ENCODE peak calls at places on chromosomes 7 and 10, in eight cellular contexts. One of them, this sample, is unnamed.

GRCh38 chr7:134174797-134175261 is 47.7 kb downstream of the LRGUK start:
- DNase-seq in stimulated activated effector memory CD8-positive, alpha-beta T cell treated with anti-CD3 and anti-CD28 coated beads, Interleukin-12 subunit alpha, Interleukin-12 subunit beta, amount 100 ng/mL, for 72 hours: no peak
- DNase-seq in AG08396: peak; percentile 56
- DNase-seq in activated CD4-positive, alpha-beta T cell treated with anti-CD3 and anti-CD28 coated beads for 24 hours: no peak
- DNase-seq in ELR: peak; percentile 92
- DNase-seq in spleen: no peak
- DNase-seq in fibroblast of lung: peak; percentile 81
- DNase-seq in mesendoderm: peak; percentile 52
- DNase-seq in this sample: peak; percentile 75

GRCh38 chr10:97278491-97278989 is 13.9 kb downstream of the ARHGAP19 start:
- DNase-seq in fibroblast of lung: peak; percentile 85
- DNase-seq in activated CD4-positive, alpha-beta T cell treated with anti-CD3 and anti-CD28 coated beads for 24 hours: no peak
- DNase-seq in stimulated activated effector memory CD8-positive, alpha-beta T cell treated with anti-CD3 and anti-CD28 coated beads, Interleukin-12 subunit alpha, Interleukin-12 subunit beta, amount 100 ng/mL, for 72 hours: no peak
- DNase-seq in spleen: no peak
- DNase-seq in AG08396: peak; percentile 57
- DNase-seq in ELR: peak; percentile 82
- DNase-seq in mesendoderm: peak; percentile 44
- DNase-seq in this sample: peak; percentile 82

GRCh38 chr10:3365630-3366029 is 193.0 kb upstream of the PITRM1 start:
- DNase-seq in fibroblast of lung: no peak
- DNase-seq in AG08396: no peak
- DNase-seq in ELR: no peak
- DNase-seq in spleen: no peak
- DNase-seq in mesendoderm: no peak
- DNase-seq in activated CD4-positive, alpha-beta T cell treated with anti-CD3 and anti-CD28 coated beads for 24 hours: no peak
- DNase-seq in stimulated activated effector memory CD8-positive, alpha-beta T cell treated with anti-CD3 and anti-CD28 coated beads, Interleukin-12 subunit alpha, Interleukin-12 subunit beta, amount 100 ng/mL, for 72 hours: no peak
- DNase-seq in this sample: no peak

GRCh38 chr7:2387897-2388636 is 15.3 kb upstream of the CHST12 start:
- DNase-seq in spleen: no peak
- DNase-seq in activated CD4-positive, alpha-beta T cell treated with anti-CD3 and anti-CD28 coated beads for 24 hours: no peak
- DNase-seq in mesendoderm: no peak
- DNase-seq in fibroblast of lung: no peak
- DNase-seq in ELR: no peak
- DNase-seq in stimulated activated effector memory CD8-positive, alpha-beta T cell treated with anti-CD3 and anti-CD28 coated beads, Interleukin-12 subunit alpha, Interleukin-12 subunit beta, amount 100 ng/mL, for 72 hours: no peak
- DNase-seq in AG08396: no peak
- DNase-seq in this sample: no peak

GRCh38 chr10:31741473-31741872 is 187.2 kb downstream of the ARHGAP12 start:
- DNase-seq in fibroblast of lung: no peak
- DNase-seq in ELR: no peak
- DNase-seq in spleen: no peak
- DNase-seq in mesendoderm: no peak
- DNase-seq in AG08396: no peak
- DNase-seq in stimulated activated effector memory CD8-positive, alpha-beta T cell treated with anti-CD3 and anti-CD28 coated beads, Interleukin-12 subunit alpha, Interleukin-12 subunit beta, amount 100 ng/mL, for 72 hours: no peak
- DNase-seq in activated CD4-positive, alpha-beta T cell treated with anti-CD3 and anti-CD28 coated beads for 24 hours: no peak
- DNase-seq in this sample: no peak

GRCh38 chr7:34081931-34082330 is 176.6 kb downstream of the BMPER start:
- DNase-seq in activated CD4-positive, alpha-beta T cell treated with anti-CD3 and anti-CD28 coated beads for 24 hours: no peak
- DNase-seq in fibroblast of lung: no peak
- DNase-seq in mesendoderm: no peak
- DNase-seq in ELR: no peak
- DNase-seq in AG08396: no peak
- DNase-seq in spleen: no peak
- DNase-seq in stimulated activated effector memory CD8-positive, alpha-beta T cell treated with anti-CD3 and anti-CD28 coated beads, Interleukin-12 subunit alpha, Interleukin-12 subunit beta, amount 100 ng/mL, for 72 hours: no peak
- DNase-seq in this sample: no peak

GRCh38 chr10:10644317-10645111 is 373.2 kb upstream of the CELF2 start:
- DNase-seq in fibroblast of lung: peak; percentile 29
- DNase-seq in stimulated activated effector memory CD8-positive, alpha-beta T cell treated with anti-CD3 and anti-CD28 coated beads, Interleukin-12 subunit alpha, Interleukin-12 subunit beta, amount 100 ng/mL, for 72 hours: no peak
- DNase-seq in ELR: no peak
- DNase-seq in activated CD4-positive, alpha-beta T cell treated with anti-CD3 and anti-CD28 coated beads for 24 hours: no peak
- DNase-seq in mesendoderm: no peak
- DNase-seq in AG08396: peak; percentile 23
- DNase-seq in spleen: no peak
- DNase-seq in this sample: peak; percentile 32

GRCh38 chr7:66297579-66297978 is 92.4 kb downstream of the TPST1 start:
- DNase-seq in spleen: no peak
- DNase-seq in mesendoderm: no peak
- DNase-seq in ELR: no peak
- DNase-seq in AG08396: no peak
- DNase-seq in fibroblast of lung: peak; percentile 9
- DNase-seq in activated CD4-positive, alpha-beta T cell treated with anti-CD3 and anti-CD28 coated beads for 24 hours: no peak
- DNase-seq in stimulated activated effector memory CD8-positive, alpha-beta T cell treated with anti-CD3 and anti-CD28 coated beads, Interleukin-12 subunit alpha, Interleukin-12 subunit beta, amount 100 ng/mL, for 72 hours: no peak
- DNase-seq in this sample: no peak

GRCh38 chr7:76225379-76225778 is 23.7 kb downstream of the SRRM3 start:
- DNase-seq in ELR: peak; percentile 36
- DNase-seq in AG08396: peak; percentile 63
- DNase-seq in spleen: no peak
- DNase-seq in fibroblast of lung: peak; percentile 36
- DNase-seq in stimulated activated effector memory CD8-positive, alpha-beta T cell treated with anti-CD3 and anti-CD28 coated beads, Interleukin-12 subunit alpha, Interleukin-12 subunit beta, amount 100 ng/mL, for 72 hours: no peak
- DNase-seq in activated CD4-positive, alpha-beta T cell treated with anti-CD3 and anti-CD28 coated beads for 24 hours: no peak
- DNase-seq in mesendoderm: peak; percentile 62
- DNase-seq in this sample: peak; percentile 8

GRCh38 chr10:37865957-37866671 is 8.7 kb upstream of the ZNF248 start:
- DNase-seq in mesendoderm: no peak
- DNase-seq in ELR: no peak
- DNase-seq in AG08396: no peak
- DNase-seq in fibroblast of lung: no peak
- DNase-seq in stimulated activated effector memory CD8-positive, alpha-beta T cell treated with anti-CD3 and anti-CD28 coated beads, Interleukin-12 subunit alpha, Interleukin-12 subunit beta, amount 100 ng/mL, for 72 hours: no peak
- DNase-seq in activated CD4-positive, alpha-beta T cell treated with anti-CD3 and anti-CD28 coated beads for 24 hours: no peak
- DNase-seq in spleen: peak; percentile 89
- DNase-seq in this sample: no peak

GRCh38 chr7:7793249-7793648 is 74.8 kb upstream of the RPA3 start:
- DNase-seq in AG08396: no peak
- DNase-seq in ELR: no peak
- DNase-seq in fibroblast of lung: no peak
- DNase-seq in spleen: no peak
- DNase-seq in mesendoderm: peak; percentile 88
- DNase-seq in activated CD4-positive, alpha-beta T cell treated with anti-CD3 and anti-CD28 coated beads for 24 hours: no peak
- DNase-seq in stimulated activated effector memory CD8-positive, alpha-beta T cell treated with anti-CD3 and anti-CD28 coated beads, Interleukin-12 subunit alpha, Interleukin-12 subunit beta, amount 100 ng/mL, for 72 hours: no peak
- DNase-seq in this sample: no peak

GRCh38 chr10:114491419-114491818 is 87.1 kb upstream of the AFAP1L2 start:
- DNase-seq in AG08396: no peak
- DNase-seq in mesendoderm: no peak
- DNase-seq in activated CD4-positive, alpha-beta T cell treated with anti-CD3 and anti-CD28 coated beads for 24 hours: no peak
- DNase-seq in spleen: no peak
- DNase-seq in stimulated activated effector memory CD8-positive, alpha-beta T cell treated with anti-CD3 and anti-CD28 coated beads, Interleukin-12 subunit alpha, Interleukin-12 subunit beta, amount 100 ng/mL, for 72 hours: no peak
- DNase-seq in ELR: no peak
- DNase-seq in fibroblast of lung: peak; percentile 26
- DNase-seq in this sample: no peak

GRCh38 chr7:16657656-16658279 is 11.8 kb downstream of the BZW2 start:
- DNase-seq in stimulated activated effector memory CD8-positive, alpha-beta T cell treated with anti-CD3 and anti-CD28 coated beads, Interleukin-12 subunit alpha, Interleukin-12 subunit beta, amount 100 ng/mL, for 72 hours: no peak
- DNase-seq in AG08396: peak; percentile 68
- DNase-seq in activated CD4-positive, alpha-beta T cell treated with anti-CD3 and anti-CD28 coated beads for 24 hours: no peak
- DNase-seq in fibroblast of lung: peak; percentile 83
- DNase-seq in spleen: no peak
- DNase-seq in ELR: peak; percentile 91
- DNase-seq in mesendoderm: peak; percentile 93
- DNase-seq in this sample: peak; percentile 76

GRCh38 chr7:120833551-120833950 is 24.4 kb downstream of the TSPAN12 start:
- DNase-seq in AG08396: no peak
- DNase-seq in fibroblast of lung: no peak
- DNase-seq in spleen: no peak
- DNase-seq in mesendoderm: peak; percentile 14
- DNase-seq in stimulated activated effector memory CD8-positive, alpha-beta T cell treated with anti-CD3 and anti-CD28 coated beads, Interleukin-12 subunit alpha, Interleukin-12 subunit beta, amount 100 ng/mL, for 72 hours: no peak
- DNase-seq in ELR: no peak
- DNase-seq in activated CD4-positive, alpha-beta T cell treated with anti-CD3 and anti-CD28 coated beads for 24 hours: no peak
- DNase-seq in this sample: no peak

GRCh38 chr7:114922652-114923402 is 933 bp downstream of the MDFIC start:
- DNase-seq in fibroblast of lung: peak; percentile 80
- DNase-seq in stimulated activated effector memory CD8-positive, alpha-beta T cell treated with anti-CD3 and anti-CD28 coated beads, Interleukin-12 subunit alpha, Interleukin-12 subunit beta, amount 100 ng/mL, for 72 hours: peak; percentile 44
- DNase-seq in activated CD4-positive, alpha-beta T cell treated with anti-CD3 and anti-CD28 coated beads for 24 hours: no peak
- DNase-seq in ELR: peak; percentile 83
- DNase-seq in AG08396: peak; percentile 69
- DNase-seq in spleen: peak; percentile 90
- DNase-seq in mesendoderm: peak; percentile 85
- DNase-seq in this sample: peak; percentile 69

GRCh38 chr7:144439717-144440116 is 36.2 kb upstream of the NOBOX start:
- DNase-seq in mesendoderm: peak; percentile 41
- DNase-seq in stimulated activated effector memory CD8-positive, alpha-beta T cell treated with anti-CD3 and anti-CD28 coated beads, Interleukin-12 subunit alpha, Interleukin-12 subunit beta, amount 100 ng/mL, for 72 hours: no peak
- DNase-seq in ELR: no peak
- DNase-seq in spleen: no peak
- DNase-seq in fibroblast of lung: no peak
- DNase-seq in activated CD4-positive, alpha-beta T cell treated with anti-CD3 and anti-CD28 coated beads for 24 hours: no peak
- DNase-seq in AG08396: no peak
- DNase-seq in this sample: no peak

GRCh38 chr7:155885162-155886160 is 73.2 kb upstream of the SHH start:
- DNase-seq in mesendoderm: peak; percentile 50
- DNase-seq in fibroblast of lung: peak; percentile 89
- DNase-seq in stimulated activated effector memory CD8-positive, alpha-beta T cell treated with anti-CD3 and anti-CD28 coated beads, Interleukin-12 subunit alpha, Interleukin-12 subunit beta, amount 100 ng/mL, for 72 hours: no peak
- DNase-seq in ELR: peak; percentile 42
- DNase-seq in spleen: peak; percentile 73
- DNase-seq in activated CD4-positive, alpha-beta T cell treated with anti-CD3 and anti-CD28 coated beads for 24 hours: no peak
- DNase-seq in AG08396: peak; percentile 51
- DNase-seq in this sample: peak; percentile 82

GRCh38 chr7:117020605-117021002 is 67.3 kb downstream of the ST7 start:
- DNase-seq in activated CD4-positive, alpha-beta T cell treated with anti-CD3 and anti-CD28 coated beads for 24 hours: no peak
- DNase-seq in ELR: no peak
- DNase-seq in mesendoderm: peak; percentile 79
- DNase-seq in spleen: no peak
- DNase-seq in fibroblast of lung: no peak
- DNase-seq in stimulated activated effector memory CD8-positive, alpha-beta T cell treated with anti-CD3 and anti-CD28 coated beads, Interleukin-12 subunit alpha, Interleukin-12 subunit beta, amount 100 ng/mL, for 72 hours: no peak
- DNase-seq in AG08396: no peak
- DNase-seq in this sample: no peak

GRCh38 chr7:140192176-140192575 is 15.4 kb upstream of the KDM7A start:
- DNase-seq in mesendoderm: no peak
- DNase-seq in fibroblast of lung: no peak
- DNase-seq in ELR: no peak
- DNase-seq in spleen: no peak
- DNase-seq in stimulated activated effector memory CD8-positive, alpha-beta T cell treated with anti-CD3 and anti-CD28 coated beads, Interleukin-12 subunit alpha, Interleukin-12 subunit beta, amount 100 ng/mL, for 72 hours: no peak
- DNase-seq in AG08396: no peak
- DNase-seq in activated CD4-positive, alpha-beta T cell treated with anti-CD3 and anti-CD28 coated beads for 24 hours: no peak
- DNase-seq in this sample: no peak

GRCh38 chr7:25781704-25782103 is 370.3 kb upstream of the NFE2L3 start:
- DNase-seq in stimulated activated effector memory CD8-positive, alpha-beta T cell treated with anti-CD3 and anti-CD28 coated beads, Interleukin-12 subunit alpha, Interleukin-12 subunit beta, amount 100 ng/mL, for 72 hours: no peak
- DNase-seq in fibroblast of lung: no peak
- DNase-seq in AG08396: no peak
- DNase-seq in spleen: no peak
- DNase-seq in ELR: no peak
- DNase-seq in mesendoderm: no peak
- DNase-seq in activated CD4-positive, alpha-beta T cell treated with anti-CD3 and anti-CD28 coated beads for 24 hours: no peak
- DNase-seq in this sample: no peak

GRCh38 chr7:25456467-25457171 is 228.3 kb upstream of the NPVF start:
- DNase-seq in spleen: no peak
- DNase-seq in AG08396: no peak
- DNase-seq in fibroblast of lung: no peak
- DNase-seq in stimulated activated effector memory CD8-positive, alpha-beta T cell treated with anti-CD3 and anti-CD28 coated beads, Interleukin-12 subunit alpha, Interleukin-12 subunit beta, amount 100 ng/mL, for 72 hours: no peak
- DNase-seq in activated CD4-positive, alpha-beta T cell treated with anti-CD3 and anti-CD28 coated beads for 24 hours: no peak
- DNase-seq in ELR: no peak
- DNase-seq in mesendoderm: peak; percentile 79
- DNase-seq in this sample: no peak

GRCh38 chr7:138478499-138478908 is 18.4 kb downstream of the TRIM24 start:
- DNase-seq in stimulated activated effector memory CD8-positive, alpha-beta T cell treated with anti-CD3 and anti-CD28 coated beads, Interleukin-12 subunit alpha, Interleukin-12 subunit beta, amount 100 ng/mL, for 72 hours: no peak
- DNase-seq in fibroblast of lung: peak; percentile 8
- DNase-seq in ELR: no peak
- DNase-seq in activated CD4-positive, alpha-beta T cell treated with anti-CD3 and anti-CD28 coated beads for 24 hours: no peak
- DNase-seq in AG08396: no peak
- DNase-seq in mesendoderm: no peak
- DNase-seq in spleen: no peak
- DNase-seq in this sample: no peak

GRCh38 chr10:47456096-47456485 is 27.8 kb downstream of the ANXA8 start:
- DNase-seq in fibroblast of lung: no peak
- DNase-seq in activated CD4-positive, alpha-beta T cell treated with anti-CD3 and anti-CD28 coated beads for 24 hours: no peak
- DNase-seq in ELR: no peak
- DNase-seq in mesendoderm: no peak
- DNase-seq in stimulated activated effector memory CD8-positive, alpha-beta T cell treated with anti-CD3 and anti-CD28 coated beads, Interleukin-12 subunit alpha, Interleukin-12 subunit beta, amount 100 ng/mL, for 72 hours: no peak
- DNase-seq in spleen: no peak
- DNase-seq in AG08396: no peak
- DNase-seq in this sample: no peak

GRCh38 chr10:91713471-91714072 is 80.7 kb upstream of the PPP1R3C start:
- DNase-seq in ELR: no peak
- DNase-seq in fibroblast of lung: no peak
- DNase-seq in mesendoderm: no peak
- DNase-seq in activated CD4-positive, alpha-beta T cell treated with anti-CD3 and anti-CD28 coated beads for 24 hours: no peak
- DNase-seq in AG08396: no peak
- DNase-seq in stimulated activated effector memory CD8-positive, alpha-beta T cell treated with anti-CD3 and anti-CD28 coated beads, Interleukin-12 subunit alpha, Interleukin-12 subunit beta, amount 100 ng/mL, for 72 hours: no peak
- DNase-seq in spleen: no peak
- DNase-seq in this sample: no peak

GRCh38 chr10:133207041-133207600 is 22.9 kb upstream of the UTF1 start:
- DNase-seq in mesendoderm: no peak
- DNase-seq in activated CD4-positive, alpha-beta T cell treated with anti-CD3 and anti-CD28 coated beads for 24 hours: no peak
- DNase-seq in stimulated activated effector memory CD8-positive, alpha-beta T cell treated with anti-CD3 and anti-CD28 coated beads, Interleukin-12 subunit alpha, Interleukin-12 subunit beta, amount 100 ng/mL, for 72 hours: no peak
- DNase-seq in ELR: no peak
- DNase-seq in fibroblast of lung: no peak
- DNase-seq in spleen: no peak
- DNase-seq in AG08396: no peak
- DNase-seq in this sample: no peak